ENCODE peak calls at places on chromosomes 16 and 17, in five cellular contexts. One of them, this sample, is unnamed.

GRCh38 chr17:78883533-78884131 is 19.4 kb downstream of the CEP295NL start:
- DNase-seq in fibroblast of villous mesenchyme: peak; percentile 98
- DNase-seq in endothelial cell: peak; percentile 63
- DNase-seq in GM23338: peak; percentile 77
- DNase-seq in K562: no peak
- DNase-seq in this sample: peak; percentile 97

GRCh38 chr17:6279659-6280058 is 155.3 kb downstream of the AIPL1 start:
- DNase-seq in fibroblast of villous mesenchyme: no peak
- DNase-seq in endothelial cell: peak; percentile 16
- DNase-seq in GM23338: peak; percentile 88
- DNase-seq in K562: no peak
- DNase-seq in this sample: no peak

GRCh38 chr16:64590516-64590915 is 531.3 kb downstream of the CDH11 start:
- DNase-seq in fibroblast of villous mesenchyme: peak; percentile 2
- DNase-seq in endothelial cell: no peak
- DNase-seq in GM23338: no peak
- DNase-seq in K562: no peak
- DNase-seq in this sample: peak; percentile 1

GRCh38 chr16:67394271-67395104 is 1.2 kb upstream of the TPPP3 start:
- DNase-seq in fibroblast of villous mesenchyme: no peak
- DNase-seq in endothelial cell: peak; percentile 37
- DNase-seq in GM23338: peak; percentile 69
- DNase-seq in K562: no peak
- DNase-seq in this sample: no peak

GRCh38 chr16:12489362-12489761 is 314.3 kb downstream of the CPPED1 start:
- DNase-seq in fibroblast of villous mesenchyme: no peak
- DNase-seq in endothelial cell: no peak
- DNase-seq in GM23338: no peak
- DNase-seq in K562: no peak
- DNase-seq in this sample: no peak

GRCh38 chr17:79023886-79024771 is at the start of gene C1QTNF1:
- DNase-seq in fibroblast of villous mesenchyme: peak; percentile 64
- DNase-seq in endothelial cell: peak; percentile 55
- DNase-seq in GM23338: peak; percentile 87
- DNase-seq in K562: peak; percentile 71
- DNase-seq in this sample: peak; percentile 62

GRCh38 chr17:40499551-40500189 is 1.8 kb downstream of the TNS4 start:
- DNase-seq in fibroblast of villous mesenchyme: peak; percentile 82
- DNase-seq in endothelial cell: peak; percentile 74
- DNase-seq in GM23338: peak; percentile 94
- DNase-seq in K562: peak; percentile 51
- DNase-seq in this sample: peak; percentile 59

GRCh38 chr16:51637744-51638100 is 486.7 kb upstream of the SALL1 start:
- DNase-seq in fibroblast of villous mesenchyme: peak; percentile 25
- DNase-seq in endothelial cell: no peak
- DNase-seq in GM23338: no peak
- DNase-seq in K562: no peak
- DNase-seq in this sample: peak; percentile 16

GRCh38 chr17:58204796-58205195 is 12.3 kb downstream of the EPX start:
- DNase-seq in fibroblast of villous mesenchyme: no peak
- DNase-seq in endothelial cell: no peak
- DNase-seq in GM23338: no peak
- DNase-seq in K562: no peak
- DNase-seq in this sample: peak; percentile 28

GRCh38 chr17:35799942-35800341 is 4.5 kb upstream of the MMP28 start:
- DNase-seq in fibroblast of villous mesenchyme: no peak
- DNase-seq in endothelial cell: no peak
- DNase-seq in GM23338: no peak
- DNase-seq in K562: no peak
- DNase-seq in this sample: peak; percentile 71

GRCh38 chr16:11263737-11264136 is 5.4 kb downstream of the TNP2 start:
- DNase-seq in fibroblast of villous mesenchyme: no peak
- DNase-seq in endothelial cell: no peak
- DNase-seq in GM23338: no peak
- DNase-seq in K562: no peak
- DNase-seq in this sample: no peak

GRCh38 chr17:43858201-43858600 is 11.2 kb downstream of the CD300LG start:
- DNase-seq in fibroblast of villous mesenchyme: no peak
- DNase-seq in endothelial cell: no peak
- DNase-seq in GM23338: no peak
- DNase-seq in K562: no peak
- DNase-seq in this sample: no peak

DNA sequence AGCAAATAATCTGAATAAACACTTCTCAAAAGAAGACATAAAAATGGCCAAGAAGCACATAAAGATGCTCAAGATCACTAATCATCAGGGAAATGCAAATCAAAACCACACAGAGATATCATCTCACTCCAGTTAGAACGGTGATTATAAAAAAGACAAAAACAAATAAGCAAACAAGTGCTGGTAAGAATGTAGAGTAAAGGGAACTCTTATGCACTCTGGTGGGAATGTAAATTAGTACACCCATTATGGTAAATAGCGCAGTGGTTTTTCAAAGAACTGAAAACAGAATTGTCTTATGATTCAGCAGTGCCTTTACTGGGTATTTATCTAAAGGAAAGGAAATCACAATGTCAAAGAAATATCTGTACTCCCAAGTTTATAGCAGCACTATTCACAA is 343.2 kb downstream of the HAPSTR1 start:
- DNase-seq in fibroblast of villous mesenchyme: no peak
- DNase-seq in endothelial cell: no peak
- DNase-seq in GM23338: no peak
- DNase-seq in K562: no peak
- DNase-seq in this sample: no peak
- TF ChIP-seq CTCF in fibroblast of villous mesenchyme: no peak
- TF ChIP-seq CTCF in endothelial cell: no peak
- TF ChIP-seq CTCF in GM23338: no peak
- TF ChIP-seq CTCF in K562: peak; percentile 2
- TF ChIP-seq CTCF in this sample: no peak

GRCh38 chr17:4304417-4305027 is 40.7 kb upstream of the ANKFY1 start:
- DNase-seq in fibroblast of villous mesenchyme: peak; percentile 58
- DNase-seq in endothelial cell: peak; percentile 52
- DNase-seq in GM23338: peak; percentile 81
- DNase-seq in K562: peak; percentile 62
- DNase-seq in this sample: peak; percentile 63
- TF ChIP-seq CTCF in fibroblast of villous mesenchyme: peak; percentile 77
- TF ChIP-seq CTCF in endothelial cell: peak; percentile 69
- TF ChIP-seq CTCF in GM23338: peak; percentile 73
- TF ChIP-seq CTCF in K562: peak; percentile 65
- TF ChIP-seq CTCF in this sample: peak; percentile 76

DNA sequence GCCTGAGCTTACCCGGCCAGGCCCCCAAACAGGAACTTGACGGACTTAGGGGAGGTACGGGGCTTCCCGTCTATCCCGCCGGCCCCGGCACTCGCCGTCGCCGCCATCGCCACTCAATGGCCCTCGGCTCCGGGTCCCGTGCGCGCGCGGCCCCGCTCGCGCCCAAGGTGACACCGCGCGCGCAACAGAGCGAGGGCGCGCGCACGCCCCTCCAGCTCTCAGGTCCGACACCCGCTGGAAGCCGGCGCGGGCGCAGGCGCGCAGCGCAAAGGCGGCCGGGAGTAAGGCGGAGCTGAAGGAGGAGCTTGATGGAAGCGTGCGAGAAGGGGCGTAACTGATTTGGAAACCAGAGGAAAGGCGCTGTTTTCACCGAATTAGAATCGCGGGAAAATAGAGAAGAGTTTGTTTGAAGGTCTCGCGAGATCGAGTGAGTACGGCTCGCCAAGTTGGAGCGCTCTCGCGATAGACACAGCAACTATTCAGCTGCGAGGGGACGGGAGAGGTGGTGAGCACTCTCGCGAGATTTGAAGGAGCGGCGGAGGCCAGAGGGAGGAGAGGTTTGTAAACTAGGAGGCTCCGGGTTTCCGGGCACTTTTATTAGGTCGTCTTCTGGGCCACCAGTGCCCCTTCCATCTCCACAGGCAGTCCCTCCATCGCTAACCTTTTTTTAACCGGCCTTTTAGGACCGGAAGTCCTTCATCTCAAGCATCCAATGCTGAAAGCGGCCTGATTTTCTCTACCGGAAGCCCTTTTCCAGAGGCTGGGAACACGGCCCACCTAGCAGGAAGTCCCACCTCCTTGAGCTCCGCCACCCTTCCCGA is at the start of the genes RNF167 and SLC25A11:
- DNase-seq in fibroblast of villous mesenchyme: peak; percentile 100
- DNase-seq in endothelial cell: peak; percentile 91
- DNase-seq in GM23338: peak; percentile 100
- DNase-seq in K562: peak; percentile 88
- DNase-seq in this sample: peak; percentile 100
- TF ChIP-seq CTCF in fibroblast of villous mesenchyme: no peak
- TF ChIP-seq CTCF in endothelial cell: no peak
- TF ChIP-seq CTCF in GM23338: no peak
- TF ChIP-seq CTCF in K562: peak; percentile 21
- TF ChIP-seq CTCF in this sample: no peak

GRCh38 chr17:29628619-29629018 is 5.9 kb upstream of the CORO6 start:
- DNase-seq in fibroblast of villous mesenchyme: no peak
- DNase-seq in endothelial cell: no peak
- DNase-seq in GM23338: no peak
- DNase-seq in K562: no peak
- DNase-seq in this sample: no peak

GRCh38 chr17:29624586-29624985 is 1.9 kb upstream of the CORO6 start:
- DNase-seq in fibroblast of villous mesenchyme: no peak
- DNase-seq in endothelial cell: no peak
- DNase-seq in GM23338: no peak
- DNase-seq in K562: no peak
- DNase-seq in this sample: no peak

GRCh38 chr17:29625037-29625750 is 2.5 kb upstream of the CORO6 start:
- DNase-seq in fibroblast of villous mesenchyme: peak; percentile 22
- DNase-seq in endothelial cell: no peak
- DNase-seq in GM23338: peak; percentile 75
- DNase-seq in K562: no peak
- DNase-seq in this sample: peak; percentile 79

GRCh38 chr17:29630630-29631193 is 8.0 kb upstream of the CORO6 start:
- DNase-seq in fibroblast of villous mesenchyme: no peak
- DNase-seq in endothelial cell: no peak
- DNase-seq in GM23338: no peak
- DNase-seq in K562: no peak
- DNase-seq in this sample: no peak

DNA sequence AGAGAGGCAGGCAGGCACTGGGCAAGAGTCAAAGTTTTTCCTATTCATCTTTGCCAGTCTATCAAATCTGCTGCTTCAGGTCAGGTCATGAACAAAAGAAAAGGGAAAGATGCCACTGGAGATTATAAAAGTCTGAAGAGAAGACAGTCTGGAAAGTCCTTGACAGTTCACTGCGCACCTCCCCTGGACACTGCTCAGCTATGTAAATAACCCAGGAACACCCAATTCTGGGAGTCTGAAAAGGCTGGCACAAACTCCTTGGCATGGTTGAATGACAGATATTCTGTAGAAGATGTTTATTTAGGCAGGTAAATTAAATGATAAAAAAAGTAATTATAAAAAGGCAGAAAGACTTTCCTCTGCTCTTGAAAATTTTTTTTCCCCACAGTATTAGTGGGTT is 5.2 kb upstream of the CORO6 start:
- DNase-seq in fibroblast of villous mesenchyme: no peak
- DNase-seq in endothelial cell: no peak
- DNase-seq in GM23338: no peak
- DNase-seq in K562: no peak
- DNase-seq in this sample: no peak
- TF ChIP-seq CTCF in fibroblast of villous mesenchyme: no peak
- TF ChIP-seq CTCF in endothelial cell: no peak
- TF ChIP-seq CTCF in GM23338: no peak
- TF ChIP-seq CTCF in K562: no peak
- TF ChIP-seq CTCF in this sample: no peak

GRCh38 chr16:49382916-49383315 is 9.3 kb downstream of the C16orf78 start:
- DNase-seq in fibroblast of villous mesenchyme: no peak
- DNase-seq in endothelial cell: peak; percentile 23
- DNase-seq in GM23338: peak; percentile 77
- DNase-seq in K562: no peak
- DNase-seq in this sample: no peak
- TF ChIP-seq CTCF in fibroblast of villous mesenchyme: no peak
- TF ChIP-seq CTCF in endothelial cell: no peak
- TF ChIP-seq CTCF in GM23338: peak; percentile 62
- TF ChIP-seq CTCF in K562: peak; percentile 29
- TF ChIP-seq CTCF in this sample: no peak

DNA sequence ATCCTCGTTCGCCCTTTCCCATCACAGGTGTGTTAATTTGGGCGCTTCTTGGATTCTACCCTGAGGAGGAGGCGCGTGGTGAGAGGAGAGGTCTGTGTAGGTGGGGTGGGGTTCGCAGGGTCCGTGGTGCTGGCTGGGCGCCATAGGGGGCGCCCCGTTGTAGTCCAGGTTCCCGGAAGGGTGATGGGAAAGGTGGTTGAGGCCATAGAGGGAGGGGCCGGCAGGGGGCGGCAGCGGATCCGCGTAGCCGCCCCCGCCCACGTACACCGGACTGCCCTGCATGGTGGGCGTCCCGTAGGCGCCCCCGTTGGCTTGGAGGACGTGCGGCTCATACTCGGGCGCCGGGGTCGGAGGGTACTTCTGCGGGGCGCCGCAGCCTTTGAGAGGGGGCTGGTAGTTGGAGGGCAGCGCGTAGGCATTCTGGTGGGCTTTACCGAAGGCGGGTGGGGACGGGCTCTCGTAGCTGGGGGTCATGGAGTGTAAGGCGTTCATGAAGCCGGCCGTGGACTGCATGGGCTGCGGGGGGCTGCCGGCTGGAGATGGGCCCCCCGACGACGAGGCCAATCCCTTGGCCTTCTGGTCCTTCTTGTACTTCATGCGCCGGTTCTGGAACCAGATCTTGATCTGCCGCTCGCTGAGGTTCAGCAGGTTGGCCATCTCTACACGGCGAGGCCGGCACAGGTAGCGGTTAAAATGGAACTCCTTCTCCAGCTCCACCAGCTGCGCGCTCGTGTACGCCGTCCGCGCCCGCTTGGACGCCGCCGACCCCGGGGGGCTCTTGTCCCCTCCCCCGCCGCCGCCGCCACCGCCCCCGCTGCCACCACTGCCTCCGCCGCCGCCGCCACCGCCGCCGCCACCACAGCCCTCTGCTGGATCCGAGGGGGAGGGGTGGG is 5.7 kb upstream of the HOXB2 start:
- DNase-seq in fibroblast of villous mesenchyme: no peak
- DNase-seq in endothelial cell: no peak
- DNase-seq in GM23338: peak; percentile 64
- DNase-seq in K562: peak; percentile 43
- DNase-seq in this sample: no peak
- TF ChIP-seq CTCF in fibroblast of villous mesenchyme: no peak
- TF ChIP-seq CTCF in endothelial cell: peak; percentile 56
- TF ChIP-seq CTCF in GM23338: peak; percentile 54
- TF ChIP-seq CTCF in K562: peak; percentile 7
- TF ChIP-seq CTCF in this sample: peak; percentile 12

DNA sequence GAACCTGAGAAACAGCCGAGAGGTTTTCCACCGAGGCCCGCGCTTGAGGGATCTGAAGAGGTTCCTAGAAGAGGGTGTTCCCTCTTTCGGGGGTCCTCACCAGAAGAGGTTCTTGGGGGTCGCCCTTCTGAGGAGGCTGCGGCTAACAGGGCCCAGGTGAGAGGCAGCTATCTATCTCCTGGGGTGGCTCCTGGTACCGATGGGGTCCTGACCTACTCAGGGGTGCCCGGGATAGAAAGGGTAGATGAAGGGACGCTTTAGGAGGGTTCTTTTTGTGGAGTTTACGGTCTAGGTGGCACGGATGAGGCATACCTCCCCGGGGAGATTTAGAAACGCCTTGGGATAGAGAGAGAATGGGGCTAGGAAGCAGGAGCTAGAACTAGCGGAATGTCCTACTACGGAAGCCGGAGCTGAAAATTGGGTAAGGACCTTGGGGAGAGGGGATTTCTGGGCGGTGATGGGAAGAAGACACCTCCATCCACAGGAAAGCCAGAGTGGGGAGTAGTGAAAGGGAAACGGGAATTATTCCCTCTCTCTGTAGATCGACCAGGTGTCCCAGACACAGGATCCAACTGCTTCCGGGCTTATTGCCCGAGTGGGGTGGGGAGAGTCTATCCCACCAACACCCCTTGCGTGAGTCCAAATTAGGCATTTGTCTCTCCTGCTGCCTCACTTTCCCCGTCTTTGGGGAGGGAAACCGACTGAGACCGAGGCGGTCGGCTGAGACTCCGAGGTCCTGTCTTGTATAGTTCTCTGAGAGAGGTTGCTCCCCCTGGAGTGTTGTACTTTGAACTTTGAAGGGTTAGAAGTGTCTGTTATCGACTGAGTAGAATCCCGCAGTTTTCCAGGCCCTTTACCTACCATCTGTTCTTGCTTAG is 740 bp downstream of the RSPRY1 start:
- DNase-seq in fibroblast of villous mesenchyme: peak; percentile 55
- DNase-seq in endothelial cell: peak; percentile 31
- DNase-seq in GM23338: peak; percentile 39
- DNase-seq in K562: peak; percentile 24
- DNase-seq in this sample: peak; percentile 43
- TF ChIP-seq CTCF in fibroblast of villous mesenchyme: no peak
- TF ChIP-seq CTCF in endothelial cell: no peak
- TF ChIP-seq CTCF in GM23338: no peak
- TF ChIP-seq CTCF in K562: peak; percentile 9
- TF ChIP-seq CTCF in this sample: no peak